ENCODE peak calls at places on chromosomes 4 and X, in four cellular contexts. One of them, this sample, is unnamed.

GRCh38 chr4:6250235-6250983 is 19.2 kb upstream of the WFS1 start:
- DNase-seq in mammary epithelial cell: peak
- DNase-seq in activated T-cell treated with anti-CD3 and anti-CD28 coated beads for 1 hour: no peak
- DNase-seq in NCI-H446: peak
- DNase-seq in this sample: no peak

GRCh38 chr4:83599183-83599582 is 63.3 kb downstream of the GPAT3 start:
- DNase-seq in NCI-H446: peak
- DNase-seq in activated T-cell treated with anti-CD3 and anti-CD28 coated beads for 1 hour: no peak
- DNase-seq in mammary epithelial cell: peak
- DNase-seq in this sample: no peak

GRCh38 chrX:5730561-5730960 is 498.1 kb downstream of the NLGN4X start:
- DNase-seq in NCI-H446: no peak
- DNase-seq in activated T-cell treated with anti-CD3 and anti-CD28 coated beads for 1 hour: no peak
- DNase-seq in mammary epithelial cell: peak
- DNase-seq in this sample: no peak

GRCh38 chr4:142846729-142847606 is 867 bp upstream of the INPP4B start:
- DNase-seq in NCI-H446: peak
- DNase-seq in mammary epithelial cell: peak
- DNase-seq in activated T-cell treated with anti-CD3 and anti-CD28 coated beads for 1 hour: peak
- DNase-seq in this sample: no peak

GRCh38 chrX:40652664-40653063 is 5.3 kb upstream of the CXorf38 start:
- DNase-seq in NCI-H446: no peak
- DNase-seq in mammary epithelial cell: no peak
- DNase-seq in activated T-cell treated with anti-CD3 and anti-CD28 coated beads for 1 hour: no peak
- DNase-seq in this sample: no peak

GRCh38 chr4:100149190-100149589 is 41.1 kb downstream of the DDIT4L start:
- DNase-seq in activated T-cell treated with anti-CD3 and anti-CD28 coated beads for 1 hour: no peak
- DNase-seq in mammary epithelial cell: no peak
- DNase-seq in NCI-H446: no peak
- DNase-seq in this sample: no peak

GRCh38 chrX:40855411-40855810 is 120.1 kb upstream of the MED14 start:
- DNase-seq in mammary epithelial cell: peak
- DNase-seq in NCI-H446: peak
- DNase-seq in activated T-cell treated with anti-CD3 and anti-CD28 coated beads for 1 hour: no peak
- DNase-seq in this sample: no peak

GRCh38 chr4:123233409-123233808 is 163.2 kb upstream of the SPRY1 start:
- DNase-seq in NCI-H446: no peak
- DNase-seq in mammary epithelial cell: no peak
- DNase-seq in activated T-cell treated with anti-CD3 and anti-CD28 coated beads for 1 hour: no peak
- DNase-seq in this sample: no peak

GRCh38 chr4:1345905-1346780 is 865 bp upstream of the UVSSA start:
- DNase-seq in activated T-cell treated with anti-CD3 and anti-CD28 coated beads for 1 hour: peak
- DNase-seq in mammary epithelial cell: peak
- DNase-seq in NCI-H446: peak
- DNase-seq in this sample: no peak

GRCh38 chr4:172851534-172851933 is 317.1 kb upstream of the GALNT7 start:
- DNase-seq in mammary epithelial cell: peak
- DNase-seq in activated T-cell treated with anti-CD3 and anti-CD28 coated beads for 1 hour: no peak
- DNase-seq in NCI-H446: no peak
- DNase-seq in this sample: no peak

GRCh38 chr4:119971763-119972162 is 94.9 kb downstream of the MAD2L1 start:
- DNase-seq in activated T-cell treated with anti-CD3 and anti-CD28 coated beads for 1 hour: no peak
- DNase-seq in NCI-H446: no peak
- DNase-seq in mammary epithelial cell: no peak
- DNase-seq in this sample: no peak

GRCh38 chrX:153671589-153672530 is 1.8 kb downstream of the PNCK start:
- DNase-seq in mammary epithelial cell: no peak
- DNase-seq in activated T-cell treated with anti-CD3 and anti-CD28 coated beads for 1 hour: no peak
- DNase-seq in NCI-H446: no peak
- DNase-seq in this sample: no peak

GRCh38 chrX:11996810-11997209 is 141.5 kb upstream of the FRMPD4 start:
- DNase-seq in NCI-H446: no peak
- DNase-seq in activated T-cell treated with anti-CD3 and anti-CD28 coated beads for 1 hour: no peak
- DNase-seq in mammary epithelial cell: no peak
- DNase-seq in this sample: no peak

GRCh38 chr4:52627876-52628275 is 31.2 kb downstream of the USP46 start:
- DNase-seq in NCI-H446: no peak
- DNase-seq in activated T-cell treated with anti-CD3 and anti-CD28 coated beads for 1 hour: no peak
- DNase-seq in mammary epithelial cell: no peak
- DNase-seq in this sample: no peak

GRCh38 chr4:152458801-152459302 is 77.0 kb downstream of the FBXW7 start:
- DNase-seq in mammary epithelial cell: no peak
- DNase-seq in NCI-H446: no peak
- DNase-seq in activated T-cell treated with anti-CD3 and anti-CD28 coated beads for 1 hour: no peak
- DNase-seq in this sample: no peak

GRCh38 chr4:148795156-148795864 is 353.1 kb upstream of the NR3C2 start:
- DNase-seq in mammary epithelial cell: peak
- DNase-seq in activated T-cell treated with anti-CD3 and anti-CD28 coated beads for 1 hour: no peak
- DNase-seq in NCI-H446: no peak
- DNase-seq in this sample: no peak

GRCh38 chr4:8847331-8847730 is 24.3 kb downstream of the HMX1 start:
- DNase-seq in NCI-H446: no peak
- DNase-seq in mammary epithelial cell: no peak
- DNase-seq in activated T-cell treated with anti-CD3 and anti-CD28 coated beads for 1 hour: no peak
- DNase-seq in this sample: no peak

GRCh38 chr4:58301384-58301783 is 1191.2 kb upstream of the IGFBP7 start:
- DNase-seq in mammary epithelial cell: no peak
- DNase-seq in NCI-H446: no peak
- DNase-seq in activated T-cell treated with anti-CD3 and anti-CD28 coated beads for 1 hour: no peak
- DNase-seq in this sample: no peak

GRCh38 chr4:14566518-14566917 is 435.8 kb upstream of the CPEB2 start:
- DNase-seq in mammary epithelial cell: peak
- DNase-seq in activated T-cell treated with anti-CD3 and anti-CD28 coated beads for 1 hour: no peak
- DNase-seq in NCI-H446: no peak
- DNase-seq in this sample: no peak

GRCh38 chrX:101729986-101730385 is 70.3 kb upstream of the ARMCX2 start:
- DNase-seq in NCI-H446: no peak
- DNase-seq in activated T-cell treated with anti-CD3 and anti-CD28 coated beads for 1 hour: no peak
- DNase-seq in mammary epithelial cell: no peak
- DNase-seq in this sample: no peak

GRCh38 chrX:70480660-70481018 is 36.0 kb downstream of the DLG3 start:
- DNase-seq in NCI-H446: no peak
- DNase-seq in mammary epithelial cell: no peak
- DNase-seq in activated T-cell treated with anti-CD3 and anti-CD28 coated beads for 1 hour: no peak
- DNase-seq in this sample: no peak

GRCh38 chr4:15042529-15043167 is 40.4 kb downstream of the CPEB2 start:
- DNase-seq in NCI-H446: no peak
- DNase-seq in activated T-cell treated with anti-CD3 and anti-CD28 coated beads for 1 hour: no peak
- DNase-seq in mammary epithelial cell: peak
- DNase-seq in this sample: no peak

GRCh38 chr4:74167585-74167984 is 9.7 kb downstream of the MTHFD2L start:
- DNase-seq in mammary epithelial cell: no peak
- DNase-seq in activated T-cell treated with anti-CD3 and anti-CD28 coated beads for 1 hour: no peak
- DNase-seq in NCI-H446: no peak
- DNase-seq in this sample: no peak

GRCh38 chrX:143121471-143121870 is 95.7 kb downstream of the SPANXN4 start:
- DNase-seq in NCI-H446: no peak
- DNase-seq in activated T-cell treated with anti-CD3 and anti-CD28 coated beads for 1 hour: no peak
- DNase-seq in mammary epithelial cell: no peak
- DNase-seq in this sample: no peak

GRCh38 chr4:54152846-54153600 is 53.1 kb downstream of the GSX2 start:
- DNase-seq in NCI-H446: no peak
- DNase-seq in mammary epithelial cell: peak
- DNase-seq in activated T-cell treated with anti-CD3 and anti-CD28 coated beads for 1 hour: no peak
- DNase-seq in this sample: no peak

GRCh38 chr4:128228778-128229457 is 58.7 kb downstream of the PGRMC2 start:
- DNase-seq in mammary epithelial cell: no peak
- DNase-seq in NCI-H446: peak
- DNase-seq in activated T-cell treated with anti-CD3 and anti-CD28 coated beads for 1 hour: no peak
- DNase-seq in this sample: peak